ENCODE peak calls at places on chromosome 6, in seven cellular contexts. X is HEK293T; R is NCI-H345; U is cerebellar cortex; C is occipital lobe; O is activated CD4-positive, alpha-beta T cell treated with anti-CD3 and anti-CD28 coated beads, Interleukin-2, amount 10 ng/mL, durations not matched to agents 7 days and 5 days; N is activated T-helper 1 cell treated with Interleukin-2 at 50 U/mL for 16 hours. Z is an unnamed sample.

GRCh38 chr6:34083227-34083889 is 62.5 kb downstream of the GRM4 start:
- DNase-seq in X (no peak), R (no peak), U (peak), C (no peak), O (no peak), N (no peak), Z (no peak)

GRCh38 chr6:14066782-14067406 is 50.7 kb upstream of the CD83 start:
- DNase-seq in X (peak), R (peak), U (peak), C (no peak), O (peak), N (no peak), Z (no peak)

GRCh38 chr6:19866900-19867627 is 29.9 kb downstream of the ID4 start:
- DNase-seq in X (no peak), R (no peak), U (no peak), C (no peak), O (no peak), N (no peak), Z (no peak)

GRCh38 chr6:16653226-16653625 is 108.0 kb downstream of the ATXN1 start:
- DNase-seq in X (no peak), R (no peak), U (no peak), C (no peak), O (no peak), N (no peak), Z (no peak)

GRCh38 chr6:161547617-161548016 is 273.8 kb upstream of the AGPAT4 start:
- DNase-seq in X (no peak), R (no peak), U (no peak), C (no peak), O (no peak), N (no peak), Z (no peak)

GRCh38 chr6:113971786-113972185 is 838 bp upstream of the HDAC2 start:
- DNase-seq in X (peak), R (no peak), U (peak), C (no peak), O (no peak), N (no peak), Z (no peak)

GRCh38 chr6:118970866-118971265 is 35.9 kb upstream of the MCM9 start:
- DNase-seq in X (no peak), R (no peak), U (no peak), C (no peak), O (no peak), N (no peak), Z (no peak)

GRCh38 chr6:11262231-11262630 is 29.8 kb upstream of the NEDD9 start:
- DNase-seq in X (no peak), R (no peak), U (peak), C (peak), O (no peak), N (no peak), Z (no peak)

GRCh38 chr6:33029297-33030184 is 20.1 kb upstream of the HLA-DOA start:
- DNase-seq in X (no peak), R (no peak), U (peak), C (no peak), O (no peak), N (no peak), Z (no peak)

GRCh38 chr6:138787138-138787537 is 8.7 kb upstream of the ECT2L start:
- DNase-seq in X (no peak), R (no peak), U (no peak), C (no peak), O (no peak), N (no peak), Z (no peak)

GRCh38 chr6:47306887-47307286 is 2.8 kb downstream of the TNFRSF21 start:
- DNase-seq in X (no peak), R (no peak), U (no peak), C (no peak), O (no peak), N (no peak), Z (no peak)